ENCODE peak calls at places on chromosome 1, in five cellular contexts. K is endothelial cell of umbilical vein, H is A549, V is IMR-90, A is fibroblast of lung. D is an unnamed sample.

GRCh38 chr1:71307451-71307850 is 226.6 kb upstream of the ZRANB2 start:
- DNase-seq in K (peak; percentile 42), H (no peak), V (peak; percentile 19), A (peak; percentile 55), D (peak; percentile 3)

GRCh38 chr1:85283475-85284199 is 7.2 kb upstream of the BCL10 start:
- DNase-seq in K (no peak), H (no peak), V (no peak), A (no peak), D (no peak)

GRCh38 chr1:93180723-93181613 is at the start of gene CCDC18:
- DNase-seq in K (peak; percentile 36), H (no peak), V (peak; percentile 44), A (peak; percentile 28), D (no peak)

GRCh38 chr1:58815069-58815679 is 31.3 kb upstream of the JUN start:
- DNase-seq in K (peak; percentile 96), H (peak; percentile 68), V (peak; percentile 97), A (peak; percentile 90), D (peak; percentile 95)

GRCh38 chr1:229158317-229159294 is 112.3 kb upstream of the RAB4A start:
- DNase-seq in K (no peak), H (no peak), V (no peak), A (no peak), D (peak; percentile 1)

GRCh38 chr1:9600861-9601834 is 12.4 kb downstream of the TMEM201 start:
- DNase-seq in K (no peak), H (no peak), V (no peak), A (no peak), D (peak; percentile 66)

GRCh38 chr1:158148458-158148857 is 32.2 kb upstream of the CD1D start:
- DNase-seq in K (no peak), H (no peak), V (no peak), A (no peak), D (no peak)

GRCh38 chr1:207831517-207832327 is 79.2 kb downstream of the CD34 start:
- DNase-seq in K (peak; percentile 47), H (no peak), V (peak; percentile 75), A (peak; percentile 20), D (no peak)

GRCh38 chr1:159829822-159830455 is 3.3 kb downstream of the SLAMF8 start:
- DNase-seq in K (no peak), H (no peak), V (peak; percentile 81), A (peak; percentile 86), D (peak; percentile 88)

GRCh38 chr1:244941121-244941520 is 76.8 kb upstream of the HNRNPU start:
- DNase-seq in K (no peak), H (no peak), V (no peak), A (no peak), D (no peak)

GRCh38 chr1:43316738-43317520 is 16.1 kb downstream of the TIE1 start:
- DNase-seq in K (no peak), H (no peak), V (peak; percentile 5), A (no peak), D (peak; percentile 92)

GRCh38 chr1:21518774-21519455 is 9.7 kb downstream of the ALPL start:
- DNase-seq in K (no peak), H (no peak), V (no peak), A (no peak), D (no peak)

GRCh38 chr1:199272690-199273089 is 633.9 kb downstream of the PTPRC start:
- DNase-seq in K (peak; percentile 97), H (peak; percentile 12), V (peak; percentile 94), A (peak; percentile 87), D (peak; percentile 77)

GRCh38 chr1:150322310-150322709 is 977 bp downstream of the PRPF3 start:
- DNase-seq in K (no peak), H (peak; percentile 21), V (peak; percentile 15), A (peak; percentile 27), D (no peak)

GRCh38 chr1:60699304-60699703 is 383.1 kb upstream of the NFIA start:
- DNase-seq in K (no peak), H (no peak), V (no peak), A (no peak), D (no peak)

GRCh38 chr1:29800120-29800519 is 563.8 kb downstream of the PTPRU start:
- DNase-seq in K (no peak), H (no peak), V (no peak), A (no peak), D (no peak)

GRCh38 chr1:180247580-180247979 is 17.5 kb downstream of the LHX4 start:
- DNase-seq in K (no peak), H (no peak), V (no peak), A (no peak), D (peak; percentile 41)

GRCh38 chr1:110672001-110672752 is 2.6 kb downstream of the KCNA3 start:
- DNase-seq in K (no peak), H (no peak), V (peak; percentile 39), A (peak; percentile 57), D (peak; percentile 65)

GRCh38 chr1:61093525-61094137 is 11.3 kb downstream of the NFIA start:
- DNase-seq in K (no peak), H (no peak), V (no peak), A (no peak), D (no peak)

GRCh38 chr1:15680131-15680530 is 4.0 kb upstream of the PLEKHM2 start:
- DNase-seq in K (no peak), H (no peak), V (peak; percentile 78), A (peak; percentile 60), D (peak; percentile 96)

GRCh38 chr1:150477733-150478132 is 9.5 kb upstream of the TARS2 start:
- DNase-seq in K (peak; percentile 36), H (no peak), V (peak; percentile 85), A (peak; percentile 42), D (peak; percentile 91)

GRCh38 chr1:30083800-30084464 is 639.5 kb downstream of the MATN1 start:
- DNase-seq in K (peak; percentile 82), H (peak; percentile 38), V (peak; percentile 84), A (peak; percentile 83), D (peak; percentile 97)

GRCh38 chr1:108703939-108704338 is 8.8 kb upstream of the FNDC7 start:
- DNase-seq in K (no peak), H (no peak), V (peak; percentile 9), A (no peak), D (no peak)

GRCh38 chr1:60034999-60035398 is 38.6 kb downstream of the C1orf87 start:
- DNase-seq in K (no peak), H (no peak), V (no peak), A (no peak), D (no peak)

GRCh38 chr1:219174672-219175564 is 1.2 kb downstream of the LYPLAL1 start:
- DNase-seq in K (peak; percentile 90), H (no peak), V (peak; percentile 90), A (peak; percentile 89), D (peak; percentile 54)

GRCh38 chr1:202272446-202272845 is 69.3 kb downstream of the UBE2T start:
- DNase-seq in K (no peak), H (no peak), V (no peak), A (no peak), D (no peak)

GRCh38 chr1:31623365-31623764 is 5.9 kb downstream of the HCRTR1 start:
- DNase-seq in K (no peak), H (no peak), V (no peak), A (no peak), D (no peak)

GRCh38 chr1:19762175-19762779 is 37.4 kb downstream of the TMCO4 start:
- DNase-seq in K (peak; percentile 50), H (peak; percentile 67), V (peak; percentile 23), A (peak; percentile 32), D (peak; percentile 88)

DNA sequence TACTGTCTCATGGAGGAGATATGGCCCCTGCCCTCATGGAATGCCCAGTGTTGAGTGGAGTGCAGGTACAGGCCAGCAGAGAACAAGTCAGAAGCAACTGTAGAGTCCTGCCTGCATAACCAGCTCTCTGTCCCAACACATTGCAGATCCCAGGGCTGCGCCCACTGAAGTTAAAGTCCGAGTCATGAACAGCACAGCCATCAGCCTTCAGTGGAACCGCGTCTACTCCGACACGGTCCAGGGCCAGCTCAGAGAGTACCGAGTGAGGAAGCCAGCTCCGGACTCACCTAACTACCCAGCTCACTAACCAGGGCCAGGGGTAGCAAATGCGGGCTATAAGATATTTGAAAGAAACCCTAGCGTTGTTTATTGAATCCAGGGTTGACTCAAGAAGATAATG is 59.1 kb upstream of the CNTN2 start:
- DNase-seq in K (no peak), H (no peak), V (no peak), A (no peak), D (peak; percentile 18)
- H3K4me2 ChIP-seq in K (no peak overlapping the region), H (no peak overlapping the region), V (no peak overlapping the region), A (no peak overlapping the region), D (no peak overlapping the region)

GRCh38 chr1:36768486-36769178 is 265.7 kb downstream of the GRIK3 start:
- DNase-seq in K (no peak), H (no peak), V (no peak), A (no peak), D (no peak)

GRCh38 chr1:36769886-36770830 is 264.2 kb downstream of the GRIK3 start:
- DNase-seq in K (no peak), H (no peak), V (no peak), A (no peak), D (no peak)

GRCh38 chr1:36772837-36773495 is 261.3 kb downstream of the GRIK3 start:
- DNase-seq in K (no peak), H (no peak), V (no peak), A (no peak), D (no peak)

GRCh38 chr1:36771678-36772284 is 262.5 kb downstream of the GRIK3 start:
- DNase-seq in K (no peak), H (no peak), V (no peak), A (no peak), D (no peak)

DNA sequence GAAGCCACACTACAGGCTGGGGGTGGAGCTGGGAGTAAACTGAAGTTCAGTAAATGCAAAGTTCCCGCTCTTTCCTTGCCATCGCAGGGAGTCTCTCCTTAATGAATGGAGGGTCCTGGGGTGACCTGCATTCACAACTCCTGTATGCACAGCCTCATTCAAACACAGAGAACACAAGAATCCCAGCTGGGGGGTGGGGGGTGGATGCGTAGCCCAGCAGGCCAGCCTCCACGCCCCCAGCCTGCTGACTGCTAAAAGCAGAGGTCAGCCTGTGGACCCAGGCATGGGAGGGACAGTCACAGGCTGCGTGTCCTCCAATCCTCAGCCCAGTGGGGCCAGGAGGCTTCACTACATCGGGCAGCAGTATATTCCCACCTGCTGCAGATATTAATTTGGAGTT is 263.1 kb downstream of the GRIK3 start:
- DNase-seq in K (no peak), H (no peak), V (no peak), A (no peak), D (no peak)
- H3K4me2 ChIP-seq in K (no peak overlapping the region), H (no peak overlapping the region), V (no peak overlapping the region), A (no peak overlapping the region), D (no peak overlapping the region)

GRCh38 chr1:65310078-65310587 is 790 bp downstream of the DNAJC6 start:
- DNase-seq in K (no peak), H (no peak), V (no peak), A (peak; percentile 22), D (peak; percentile 62)

GRCh38 chr1:65309317-65310077 is at the start of gene DNAJC6:
- DNase-seq in K (peak; percentile 67), H (peak; percentile 20), V (peak; percentile 42), A (peak; percentile 61), D (peak; percentile 97)

DNA sequence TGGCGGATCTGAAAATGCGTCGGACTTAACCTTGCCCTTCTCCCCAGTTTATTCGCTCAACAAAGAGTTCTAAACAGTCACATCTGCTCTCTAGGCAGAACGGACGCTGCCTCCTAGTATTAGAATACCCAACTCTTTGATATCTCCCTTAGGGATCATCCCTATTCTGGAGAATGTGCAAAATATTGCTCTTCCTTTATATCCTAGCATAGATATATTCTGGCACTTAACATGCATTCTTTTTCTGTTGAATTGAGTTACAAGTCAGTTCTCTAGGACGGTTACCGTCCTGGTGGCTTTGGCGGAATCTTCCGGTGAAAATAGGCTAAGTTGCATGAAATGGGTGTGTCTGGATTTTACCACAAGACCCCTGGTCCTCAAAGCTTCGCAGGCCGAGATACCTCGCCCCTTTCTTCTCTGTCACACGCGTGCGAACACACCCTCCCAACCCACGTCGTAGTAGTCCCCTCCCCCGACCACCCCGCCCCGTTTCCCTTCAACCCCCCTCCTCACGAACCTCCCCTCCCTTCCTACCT is 494 bp upstream of the DNAJC6 start:
- DNase-seq in K (no peak), H (no peak), V (no peak), A (no peak), D (peak; percentile 67)
- H3K4me2 ChIP-seq in K (peak overlapping the region; percentile 13), H (peak overlapping the region; percentile 97), V (no peak overlapping the region), A (no peak overlapping the region), D (peak overlapping the region; percentile 90)

GRCh38 chr1:41963636-41964035 is 44.9 kb upstream of the HIVEP3 start:
- DNase-seq in K (no peak), H (no peak), V (peak; percentile 50), A (peak; percentile 46), D (peak; percentile 38)
- H3K4me2 ChIP-seq in K (no peak overlapping the region), H (no peak overlapping the region), V (no peak overlapping the region), A (no peak overlapping the region), D (no peak overlapping the region)